ENCODE peak calls at places on chromosomes 5 and 9, in ten cellular contexts. One of them, this sample, is unnamed.

GRCh38 chr9:134835987-134836386 is 44.6 kb upstream of the FCN2 start:
- DNase-seq in KG1: no peak
- DNase-seq in foreskin fibroblast: no peak
- DNase-seq in naive thymus-derived CD4-positive, alpha-beta T cell: no peak
- DNase-seq in M059J: no peak
- DNase-seq in type B pancreatic cell: no peak
- DNase-seq in HT1080: no peak
- DNase-seq in HEK293T: no peak
- DNase-seq in upper lobe of right lung: no peak
- DNase-seq in effector CD4-positive, alpha-beta T cell: no peak
- DNase-seq in this sample: no peak

GRCh38 chr9:6996061-6996854 is 238.5 kb downstream of the KDM4C start:
- DNase-seq in KG1: no peak
- DNase-seq in foreskin fibroblast: no peak
- DNase-seq in naive thymus-derived CD4-positive, alpha-beta T cell: no peak
- DNase-seq in M059J: no peak
- DNase-seq in type B pancreatic cell: no peak
- DNase-seq in HT1080: no peak
- DNase-seq in HEK293T: no peak
- DNase-seq in upper lobe of right lung: no peak
- DNase-seq in effector CD4-positive, alpha-beta T cell: no peak
- DNase-seq in this sample: no peak

GRCh38 chr5:140707812-140708211 is 7.6 kb downstream of the ZMAT2 start:
- DNase-seq in KG1: no peak
- DNase-seq in foreskin fibroblast: no peak
- DNase-seq in naive thymus-derived CD4-positive, alpha-beta T cell: no peak
- DNase-seq in M059J: no peak
- DNase-seq in type B pancreatic cell: no peak
- DNase-seq in HT1080: no peak
- DNase-seq in HEK293T: no peak
- DNase-seq in upper lobe of right lung: no peak
- DNase-seq in effector CD4-positive, alpha-beta T cell: no peak
- DNase-seq in this sample: no peak

GRCh38 chr5:31981361-31981955 is 192.7 kb downstream of the GOLPH3 start:
- DNase-seq in KG1: no peak
- DNase-seq in foreskin fibroblast: no peak
- DNase-seq in naive thymus-derived CD4-positive, alpha-beta T cell: no peak
- DNase-seq in M059J: no peak
- DNase-seq in type B pancreatic cell: no peak
- DNase-seq in HT1080: no peak
- DNase-seq in HEK293T: no peak
- DNase-seq in upper lobe of right lung: no peak
- DNase-seq in effector CD4-positive, alpha-beta T cell: no peak
- DNase-seq in this sample: no peak

GRCh38 chr9:137339045-137339444 is 37.0 kb upstream of the NRARP start:
- DNase-seq in KG1: no peak
- DNase-seq in foreskin fibroblast: no peak
- DNase-seq in naive thymus-derived CD4-positive, alpha-beta T cell: no peak
- DNase-seq in M059J: no peak
- DNase-seq in type B pancreatic cell: no peak
- DNase-seq in HT1080: peak
- DNase-seq in HEK293T: no peak
- DNase-seq in upper lobe of right lung: no peak
- DNase-seq in effector CD4-positive, alpha-beta T cell: no peak
- DNase-seq in this sample: peak

GRCh38 chr9:71762900-71763653 is 5.2 kb downstream of the CEMIP2 start:
- DNase-seq in KG1: no peak
- DNase-seq in foreskin fibroblast: peak
- DNase-seq in naive thymus-derived CD4-positive, alpha-beta T cell: no peak
- DNase-seq in M059J: peak
- DNase-seq in type B pancreatic cell: no peak
- DNase-seq in HT1080: peak
- DNase-seq in HEK293T: no peak
- DNase-seq in upper lobe of right lung: no peak
- DNase-seq in effector CD4-positive, alpha-beta T cell: no peak
- DNase-seq in this sample: peak

GRCh38 chr5:152329896-152330295 is 75.2 kb downstream of the NMUR2 start:
- DNase-seq in KG1: no peak
- DNase-seq in foreskin fibroblast: no peak
- DNase-seq in naive thymus-derived CD4-positive, alpha-beta T cell: no peak
- DNase-seq in M059J: no peak
- DNase-seq in type B pancreatic cell: no peak
- DNase-seq in HT1080: no peak
- DNase-seq in HEK293T: no peak
- DNase-seq in upper lobe of right lung: no peak
- DNase-seq in effector CD4-positive, alpha-beta T cell: no peak
- DNase-seq in this sample: no peak

GRCh38 chr5:131977212-131977604 is 31.7 kb upstream of the MEIKIN start:
- DNase-seq in KG1: no peak
- DNase-seq in foreskin fibroblast: no peak
- DNase-seq in naive thymus-derived CD4-positive, alpha-beta T cell: no peak
- DNase-seq in M059J: peak
- DNase-seq in type B pancreatic cell: peak
- DNase-seq in HT1080: peak
- DNase-seq in HEK293T: no peak
- DNase-seq in upper lobe of right lung: peak
- DNase-seq in effector CD4-positive, alpha-beta T cell: no peak
- DNase-seq in this sample: no peak

GRCh38 chr9:127457191-127457878 is 6.0 kb downstream of the LRSAM1 start:
- DNase-seq in KG1: no peak
- DNase-seq in foreskin fibroblast: no peak
- DNase-seq in naive thymus-derived CD4-positive, alpha-beta T cell: no peak
- DNase-seq in M059J: peak
- DNase-seq in type B pancreatic cell: no peak
- DNase-seq in HT1080: no peak
- DNase-seq in HEK293T: no peak
- DNase-seq in upper lobe of right lung: no peak
- DNase-seq in effector CD4-positive, alpha-beta T cell: no peak
- DNase-seq in this sample: no peak

This sample was measured in A172.